ENCODE peak calls at places on chromosomes 12 and 14, in eight cellular contexts. U is activated T-cell treated with anti-CD3 and anti-CD28 coated beads for 24 hours, G is nucleus accumbens, F is nephron progenitor cell, E is EL, A is cardiac fibroblast, V is frontal cortex, C is NCI-H1092 treated with DMSO at 0.1 percent for 48 hours. P is an unnamed sample.

GRCh38 chr12:31518680-31519227 is 72.2 kb downstream of the DENND5B start:
- DNase-seq in V (no peak), E (peak), F (no peak), C (peak), U (no peak), G (no peak), A (peak), P (no peak)

GRCh38 chr12:79546461-79547043 is 144.2 kb downstream of the PAWR start:
- DNase-seq in U (no peak), G (no peak), E (peak), F (no peak), A (no peak), C (no peak), V (no peak), P (no peak)

GRCh38 chr12:52216807-52217206 is 16.2 kb upstream of the KRT7 start:
- DNase-seq in C (no peak), U (no peak), E (no peak), G (no peak), A (no peak), V (no peak), F (no peak), P (no peak)

GRCh38 chr14:20667957-20668356 is 16.4 kb upstream of the RNASE4 start:
- DNase-seq in A (no peak), V (no peak), F (no peak), G (no peak), E (no peak), C (no peak), U (no peak), P (peak)

GRCh38 chr12:121448771-121449315 is 48.9 kb downstream of the RNF34 start:
- DNase-seq in C (no peak), G (no peak), E (no peak), V (no peak), F (no peak), U (no peak), A (no peak), P (no peak)

GRCh38 chr14:102095231-102095870 is 8.5 kb upstream of the HSP90AA1 start:
- DNase-seq in C (no peak), V (no peak), A (no peak), G (peak), F (no peak), E (peak), U (no peak), P (no peak)

GRCh38 chr12:64673490-64674169 is 63.3 kb downstream of the RASSF3 start:
- DNase-seq in C (peak), A (no peak), V (no peak), U (no peak), F (no peak), E (no peak), G (no peak), P (no peak)

GRCh38 chr12:132765366-132765765 is 3.7 kb upstream of the ANKLE2 start:
- DNase-seq in A (no peak), C (no peak), V (no peak), U (no peak), G (no peak), F (no peak), E (no peak), P (no peak)

GRCh38 chr14:76426161-76426696 is 50.3 kb downstream of the ESRRB start:
- DNase-seq in G (no peak), V (no peak), E (no peak), U (no peak), F (no peak), C (no peak), A (no peak), P (no peak)

GRCh38 chr14:103256406-103256805 is 77.6 kb upstream of the EIF5 start:
- DNase-seq in C (no peak), V (no peak), A (no peak), E (no peak), F (no peak), U (no peak), G (no peak), P (no peak)

GRCh38 chr14:94992046-94992445 is 165.3 kb downstream of the DICER1 start:
- DNase-seq in A (no peak), V (no peak), G (no peak), C (no peak), F (no peak), U (no peak), E (no peak), P (no peak)

GRCh38 chr12:31749024-31749704 is 20.3 kb upstream of the AMN1 start:
- DNase-seq in C (peak), E (peak), A (peak), V (no peak), G (peak), U (peak), F (no peak), P (peak)

GRCh38 chr14:100816286-100816949 is 9.5 kb upstream of the MEG3 start:
- DNase-seq in G (no peak), A (no peak), U (no peak), E (no peak), V (no peak), F (no peak), C (no peak), P (no peak)

GRCh38 chr12:111846016-111846415 is 4.0 kb downstream of the MAPKAPK5 start:
- DNase-seq in F (no peak), E (peak), V (no peak), U (no peak), C (peak), A (peak), G (no peak), P (no peak)

GRCh38 chr12:111386891-111387290 is 18.0 kb upstream of the PHETA1 start:
- DNase-seq in C (no peak), U (no peak), V (no peak), G (no peak), F (no peak), A (no peak), E (peak), P (no peak)

GRCh38 chr12:41942355-41942754 is 202.3 kb downstream of the GXYLT1 start:
- DNase-seq in C (no peak), A (no peak), E (no peak), G (no peak), U (no peak), F (no peak), V (no peak), P (no peak)

GRCh38 chr14:71833476-71833875 is 98.8 kb upstream of the RGS6 start:
- DNase-seq in U (no peak), E (no peak), V (no peak), G (no peak), F (no peak), A (no peak), C (no peak), P (no peak)

GRCh38 chr12:41514907-41515306 is 326.8 kb downstream of the PDZRN4 start:
- DNase-seq in U (no peak), V (no peak), G (no peak), A (peak), F (no peak), E (no peak), C (no peak), P (no peak)

GRCh38 chr14:30914812-30915211 is 40.5 kb downstream of the COCH start:
- DNase-seq in E (no peak), G (no peak), U (no peak), F (no peak), C (no peak), V (no peak), A (no peak), P (no peak)

GRCh38 chr14:45072121-45072520 is 11.8 kb upstream of the PRPF39 start:
- DNase-seq in G (no peak), F (no peak), E (no peak), U (no peak), V (no peak), A (no peak), C (no peak), P (no peak)

P was measured in GM12878.